ENCODE peak calls at places on chromosomes 13 and 19, in seven cellular contexts. I is NCI-H2081; S is activated CD4-positive, alpha-beta T cell treated with anti-CD3 and anti-CD28 coated beads, Interleukin-2, amount 50 U/mL, for 48 hours; D is cardiac fibroblast; Z is fibroblast of lung; F is brain pericyte; R is fibroblast of mammary gland. H is an unnamed sample.

GRCh38 chr13:90287521-90287920 is 1060.0 kb upstream of the MIR17HG start:
- DNase-seq in F (no peak), S (no peak), I (no peak), R (no peak), D (no peak), Z (no peak), H (no peak)

GRCh38 chr13:78265098-78265497 is 338.3 kb downstream of the POU4F1 start:
- DNase-seq in S (no peak), R (no peak), D (no peak), I (no peak), Z (no peak), F (no peak), H (no peak)

GRCh38 chr13:87172166-87172825 is 498.9 kb upstream of the SLITRK5 start:
- DNase-seq in S (no peak), R (no peak), Z (peak; percentile 1), I (no peak), D (no peak), F (no peak), H (no peak)

GRCh38 chr19:18737954-18738351 is 53.2 kb downstream of the COMP start:
- DNase-seq in Z (no peak), D (no peak), R (no peak), I (no peak), S (no peak), F (no peak), H (no peak)

GRCh38 chr13:25657062-25657588 is 285.4 kb downstream of the ATP8A2 start:
- DNase-seq in I (no peak), D (no peak), F (no peak), R (no peak), S (no peak), Z (no peak), H (no peak)

GRCh38 chr13:31468114-31468902 is 268.5 kb downstream of the B3GLCT start:
- DNase-seq in Z (no peak), R (no peak), F (no peak), D (no peak), I (no peak), S (no peak), H (no peak)

GRCh38 chr13:32225494-32225931 is 89.7 kb downstream of the ZAR1L start:
- DNase-seq in F (no peak), I (no peak), Z (peak; percentile 90), R (peak; percentile 38), D (peak; percentile 27), S (no peak), H (no peak)

GRCh38 chr19:29777916-29778315 is 33.9 kb upstream of the CCNE1 start:
- DNase-seq in Z (no peak), F (no peak), R (no peak), S (no peak), I (no peak), D (no peak), H (no peak)

GRCh38 chr13:21071015-21071414 is 9.6 kb upstream of the LATS2 start:
- DNase-seq in F (no peak), Z (peak; percentile 74), R (no peak), D (no peak), I (no peak), S (no peak), H (no peak)

GRCh38 chr13:101398920-101399319 is 17.4 kb downstream of the NALCN start:
- DNase-seq in F (no peak), S (no peak), I (no peak), Z (peak; percentile 95), R (peak; percentile 86), D (peak; percentile 71), H (no peak)

GRCh38 chr13:74251778-74252519 is 117.7 kb upstream of the KLF12 start:
- DNase-seq in F (no peak), R (peak; percentile 86), Z (no peak), I (no peak), D (peak; percentile 21), S (no peak), H (no peak)

GRCh38 chr13:54150851-54151250 is 1122.2 kb downstream of the OLFM4 start:
- DNase-seq in R (no peak), F (no peak), D (no peak), S (no peak), Z (no peak), I (no peak), H (no peak)

GRCh38 chr19:44552324-44552723 is 22.8 kb upstream of the CEACAM20 start:
- DNase-seq in R (peak; percentile 31), F (no peak), D (peak; percentile 53), I (no peak), S (peak; percentile 62), Z (no peak), H (no peak)

GRCh38 chr19:16112778-16113177 is 1.1 kb downstream of the RAB8A start:
- DNase-seq in D (no peak), F (no peak), S (no peak), R (no peak), Z (no peak), I (no peak), H (no peak)

GRCh38 chr19:35585844-35586243 is at the start of gene PMIS2:
- DNase-seq in D (peak; percentile 12), F (no peak), Z (no peak), I (no peak), R (peak; percentile 7), S (peak; percentile 16), H (no peak)

GRCh38 chr19:31297991-31298390 is 51.2 kb downstream of the TSHZ3 start:
- DNase-seq in S (no peak), I (no peak), F (no peak), R (no peak), Z (no peak), D (no peak), H (no peak)

GRCh38 chr19:33193864-33194362 is at the start of gene LRP3:
- DNase-seq in Z (peak; percentile 41), I (peak; percentile 68), F (no peak), S (no peak), R (no peak), D (peak; percentile 2), H (peak; percentile 27)

GRCh38 chr13:77079902-77080413 is 53.0 kb upstream of the FBXL3 start:
- DNase-seq in D (no peak), I (no peak), Z (no peak), S (no peak), R (no peak), F (no peak), H (no peak)

GRCh38 chr19:46815833-46816627 is 27.6 kb upstream of the SLC1A5 start:
- DNase-seq in F (no peak), R (no peak), Z (no peak), I (no peak), D (no peak), S (no peak), H (no peak)

GRCh38 chr13:51070005-51070649 is 40.9 kb downstream of the C13orf42 start:
- DNase-seq in Z (peak; percentile 60), D (peak; percentile 85), F (peak; percentile 59), I (peak; percentile 90), S (peak; percentile 86), R (peak; percentile 78), H (peak; percentile 84)

GRCh38 chr19:33905473-33905936 is 108.8 kb downstream of the KCTD15 start:
- DNase-seq in S (no peak), I (no peak), D (peak; percentile 25), R (no peak), Z (peak; percentile 1), F (no peak), H (no peak)

GRCh38 chr13:59483441-59484116 is 680.1 kb downstream of the DIAPH3 start:
- DNase-seq in S (no peak), D (peak; percentile 27), R (no peak), F (no peak), Z (peak; percentile 87), I (no peak), H (no peak)

GRCh38 chr19:10882108-10882457 is 10.7 kb downstream of the CARM1 start:
- DNase-seq in I (no peak), R (no peak), F (no peak), Z (no peak), D (no peak), S (no peak), H (no peak)

GRCh38 chr19:42601811-42602443 is 7.2 kb upstream of the CEACAM8 start:
- DNase-seq in I (no peak), Z (peak; percentile 22), F (no peak), S (peak; percentile 39), D (peak; percentile 50), R (peak; percentile 25), H (no peak)

GRCh38 chr13:34153428-34154180 is 335.7 kb downstream of the RFC3 start:
- DNase-seq in R (no peak), Z (no peak), D (no peak), I (no peak), F (no peak), S (no peak), H (no peak)

H was measured in NCI-H2107.